ENCODE peak calls at places on chromosomes 3 and 15, in nine cellular contexts. X is GM19239; S is NCI-H1092 treated with DMSO at 0.1 percent for 48 hours; W is GOT3; J is D721Med; I is amniotic epithelial cell; B is T-helper 9 cell; O is natural killer cell treated with Interleukin-12 subunit alpha and Interleukin-12 subunit beta and Interleukin-15 and Interleukin-18, amount 100 ng/mL, for 72 hours; E is GM12891. Q is an unnamed sample.

GRCh38 chr3:66037330-66037985 is 1.3 kb downstream of the MAGI1 start:
- DNase-seq in X (no peak), S (no peak), W (no peak), J (no peak), I (peak), B (no peak), O (no peak), E (no peak), Q (peak)

GRCh38 chr3:135556184-135556583 is 409.3 kb upstream of the PPP2R3A start:
- DNase-seq in X (no peak), S (no peak), W (no peak), J (no peak), I (no peak), B (no peak), O (no peak), E (no peak), Q (no peak)

GRCh38 chr3:40845447-40845846 is 320.7 kb downstream of the ZNF621 start:
- DNase-seq in X (no peak), S (no peak), W (no peak), J (no peak), I (no peak), B (no peak), O (no peak), E (no peak), Q (no peak)

GRCh38 chr15:89243046-89243690 is 611 bp upstream of the FANCI start:
- DNase-seq in X (no peak), S (no peak), W (no peak), J (no peak), I (peak), B (no peak), O (no peak), E (no peak), Q (no peak)

GRCh38 chr3:177338697-177339219 is 141.5 kb upstream of the TBL1XR1 start:
- DNase-seq in X (no peak), S (no peak), W (no peak), J (no peak), I (peak), B (no peak), O (no peak), E (no peak), Q (no peak)

GRCh38 chr15:32987067-32987466 is 207.4 kb downstream of the FMN1 start:
- DNase-seq in X (no peak), S (no peak), W (no peak), J (no peak), I (no peak), B (no peak), O (no peak), E (no peak), Q (no peak)

GRCh38 chr3:189389346-189389745 is 217.6 kb downstream of the TPRG1 start:
- DNase-seq in X (no peak), S (no peak), W (no peak), J (no peak), I (no peak), B (no peak), O (no peak), E (no peak), Q (peak)

GRCh38 chr15:59918994-59919951 is 84.8 kb upstream of the FOXB1 start:
- DNase-seq in X (no peak), S (no peak), W (no peak), J (no peak), I (peak), B (no peak), O (no peak), E (peak), Q (peak)

GRCh38 chr3:71102111-71103039 is 481.2 kb downstream of the FOXP1 start:
- DNase-seq in X (no peak), S (peak), W (no peak), J (no peak), I (peak), B (no peak), O (no peak), E (no peak), Q (peak)

GRCh38 chr15:48796930-48797329 is 13.9 kb downstream of the CEP152 start:
- DNase-seq in X (no peak), S (no peak), W (no peak), J (no peak), I (peak), B (no peak), O (no peak), E (no peak), Q (peak)

GRCh38 chr3:147384210-147385058 is 21.9 kb downstream of the ZIC4 start:
- DNase-seq in X (no peak), S (no peak), W (no peak), J (no peak), I (no peak), B (no peak), O (no peak), E (no peak), Q (no peak)

GRCh38 chr15:59191855-59192237 is 14.8 kb upstream of the LDHAL6B start:
- DNase-seq in X (no peak), S (no peak), W (no peak), J (no peak), I (peak), B (no peak), O (no peak), E (no peak), Q (peak)

GRCh38 chr3:4866841-4867240 is 112.4 kb upstream of the BHLHE40 start:
- DNase-seq in X (no peak), S (peak), W (no peak), J (no peak), I (peak), B (no peak), O (no peak), E (no peak), Q (peak)

GRCh38 chr3:63228677-63229076 is 49.4 kb upstream of the SYNPR start:
- DNase-seq in X (no peak), S (peak), W (no peak), J (no peak), I (peak), B (no peak), O (no peak), E (no peak), Q (peak)

GRCh38 chr3:24299801-24300626 is 194.6 kb downstream of the THRB start:
- DNase-seq in X (no peak), S (no peak), W (no peak), J (no peak), I (peak), B (no peak), O (no peak), E (no peak), Q (peak)

GRCh38 chr3:194792368-194792767 is 106.7 kb downstream of the FAM43A start:
- DNase-seq in X (no peak), S (no peak), W (no peak), J (no peak), I (no peak), B (no peak), O (no peak), E (no peak), Q (no peak)

GRCh38 chr3:105719791-105720190 is 149.0 kb downstream of the CBLB start:
- DNase-seq in X (no peak), S (no peak), W (no peak), J (no peak), I (no peak), B (no peak), O (no peak), E (no peak), Q (peak)

GRCh38 chr3:117059990-117060338 is 350.4 kb downstream of the TUSC7 start:
- DNase-seq in X (no peak), S (peak), W (no peak), J (no peak), I (no peak), B (no peak), O (no peak), E (no peak), Q (no peak)

GRCh38 chr15:47618216-47618615 is 99.1 kb upstream of the SEMA6D start:
- DNase-seq in X (no peak), S (no peak), W (no peak), J (no peak), I (no peak), B (no peak), O (no peak), E (no peak), Q (no peak)

GRCh38 chr15:69729167-69729748 is 276.6 kb downstream of the RPLP1 start:
- DNase-seq in X (peak), S (no peak), W (no peak), J (peak), I (peak), B (peak), O (peak), E (peak), Q (peak)

GRCh38 chr15:76840830-76841460 is 64.2 kb downstream of the SCAPER start:
- DNase-seq in X (no peak), S (peak), W (no peak), J (no peak), I (peak), B (no peak), O (no peak), E (no peak), Q (peak)

GRCh38 chr3:113150253-113150652 is 61.1 kb upstream of the BOC start:
- DNase-seq in X (no peak), S (no peak), W (no peak), J (no peak), I (no peak), B (no peak), O (no peak), E (no peak), Q (no peak)

GRCh38 chr3:173639098-173639497 is 241.6 kb downstream of the NLGN1 start:
- DNase-seq in X (no peak), S (no peak), W (no peak), J (no peak), I (no peak), B (no peak), O (no peak), E (no peak), Q (no peak)

GRCh38 chr3:189974372-189974771 is 146.3 kb downstream of the P3H2 start:
- DNase-seq in X (no peak), S (no peak), W (no peak), J (no peak), I (no peak), B (no peak), O (no peak), E (no peak), Q (no peak)

GRCh38 chr15:67146875-67147381 is 81.5 kb downstream of the SMAD3 start:
- DNase-seq in X (no peak), S (no peak), W (no peak), J (no peak), I (peak), B (peak), O (no peak), E (no peak), Q (peak)

GRCh38 chr3:39189648-39190269 is 2.6 kb downstream of the XIRP1 start:
- DNase-seq in X (peak), S (peak), W (no peak), J (peak), I (peak), B (peak), O (no peak), E (peak), Q (peak)

GRCh38 chr15:46127361-46127874 is 492.6 kb downstream of the SQOR start:
- DNase-seq in X (no peak), S (no peak), W (no peak), J (no peak), I (peak), B (no peak), O (no peak), E (no peak), Q (peak)

GRCh38 chr3:23459437-23459836 is 256.3 kb downstream of the UBE2E2 start:
- DNase-seq in X (no peak), S (no peak), W (no peak), J (no peak), I (no peak), B (no peak), O (no peak), E (no peak), Q (no peak)

GRCh38 chr3:154184582-154184981 is 63.4 kb downstream of the ARHGEF26 start:
- DNase-seq in X (no peak), S (no peak), W (no peak), J (peak), I (no peak), B (no peak), O (no peak), E (no peak), Q (no peak)

GRCh38 chr3:111809196-111809595 is 49.9 kb upstream of the PHLDB2 start:
- DNase-seq in X (no peak), S (no peak), W (no peak), J (no peak), I (peak), B (no peak), O (no peak), E (no peak), Q (no peak)

GRCh38 chr15:56077071-56077470 is 83.7 kb upstream of the NEDD4 start:
- DNase-seq in X (no peak), S (no peak), W (no peak), J (no peak), I (no peak), B (no peak), O (no peak), E (no peak), Q (no peak)

Q was measured in epithelial cell of esophagus.